ENCODE peak calls at places on chromosomes 1 and 21, in four cellular contexts. N is mesendoderm, P is uterus, W is IMR-90. R is an unnamed sample.

GRCh38 chr1:49036700-49037099 is 260.0 kb upstream of the BEND5 start:
- DNase-seq in W (no peak), N (peak), P (no peak), R (no peak)

GRCh38 chr1:110084226-110085078 is 14.0 kb upstream of the ALX3 start:
- DNase-seq in P (peak), N (no peak), W (peak), R (no peak)

GRCh38 chr1:245493029-245493428 is 338.2 kb downstream of the KIF26B start:
- DNase-seq in W (no peak), P (no peak), N (peak), R (no peak)

GRCh38 chr1:217674330-217674729 is 43.2 kb downstream of the SPATA17 start:
- DNase-seq in P (no peak), N (no peak), W (no peak), R (no peak)

GRCh38 chr21:27572681-27573080 is 605.8 kb upstream of the ADAMTS5 start:
- DNase-seq in P (no peak), N (peak), W (peak), R (peak)

GRCh38 chr1:161531986-161532875 is 7.9 kb downstream of the HSPA6 start:
- DNase-seq in P (no peak), N (peak), W (peak), R (no peak)

GRCh38 chr1:11520531-11521233 is 41.7 kb downstream of the DISP3 start:
- DNase-seq in N (no peak), W (no peak), P (no peak), R (no peak)

GRCh38 chr1:246043556-246043955 is 463.5 kb downstream of the SMYD3 start:
- DNase-seq in W (no peak), P (no peak), N (no peak), R (no peak)

GRCh38 chr1:37692834-37693175 is 489 bp downstream of the CDCA8 start:
- DNase-seq in W (no peak), P (peak), N (no peak), R (no peak)

GRCh38 chr1:245579881-245580280 is 425.1 kb downstream of the KIF26B start:
- DNase-seq in W (no peak), N (no peak), P (no peak), R (no peak)

GRCh38 chr1:44346184-44346583 is 8.9 kb downstream of the ERI3 start:
- DNase-seq in P (no peak), N (no peak), W (no peak), R (no peak)

GRCh38 chr1:234315588-234315987 is 57.7 kb upstream of the COA6 start:
- DNase-seq in N (no peak), P (no peak), W (no peak), R (no peak)

GRCh38 chr1:236167578-236167977 is 25.2 kb downstream of the GPR137B start:
- DNase-seq in W (no peak), P (no peak), N (no peak), R (no peak)

GRCh38 chr1:205988585-205988995 is 14.6 kb downstream of the RAB7B start:
- DNase-seq in P (no peak), N (peak), W (no peak), R (no peak)

DNA sequence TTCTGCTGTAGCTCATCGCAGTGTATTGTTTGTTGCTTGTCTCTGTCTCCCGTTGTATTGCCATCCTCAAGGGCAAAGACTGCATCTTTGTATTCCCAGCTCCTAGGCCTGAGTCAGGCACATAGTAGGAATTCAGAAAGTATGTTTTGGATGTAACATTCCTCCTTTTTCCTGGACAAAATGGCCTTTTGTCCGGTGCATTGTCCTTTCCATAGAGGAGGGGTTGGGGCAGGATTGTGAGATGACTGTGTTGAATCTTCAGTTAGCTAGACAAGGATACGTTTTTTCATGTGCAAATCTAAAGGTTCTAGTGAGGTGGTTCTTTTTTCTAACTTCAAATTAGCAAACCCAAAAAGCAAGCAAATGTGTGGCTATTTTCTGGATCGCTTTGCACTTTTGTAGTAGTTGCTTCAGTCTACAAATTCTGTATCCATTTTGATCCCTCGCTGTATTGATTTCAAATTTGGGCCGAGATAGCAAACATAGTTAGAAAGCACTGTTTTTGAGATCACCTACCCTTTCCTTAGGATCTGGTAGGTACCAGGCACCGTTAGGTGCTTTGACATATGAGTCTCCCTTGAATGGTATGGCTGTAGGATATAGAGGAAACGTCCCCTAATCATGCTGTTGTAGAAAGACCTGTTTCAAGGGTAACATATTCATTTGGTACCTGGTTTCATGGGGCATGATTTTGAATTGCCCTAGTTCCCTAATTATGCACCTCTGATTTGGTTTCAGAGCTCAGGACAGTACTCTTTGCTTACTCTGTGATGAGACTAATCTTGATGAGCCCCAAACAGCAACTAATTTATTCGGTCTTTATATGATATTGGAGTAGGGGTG is 1.2 kb downstream of the PPP1R8 start:
- DNase-seq in N (no peak), P (no peak), W (peak), R (no peak)
- H3K27ac ChIP-seq in N (no peak), P (no peak), W (peak), R (peak)

GRCh38 chr1:20636785-20637347 is 3.6 kb downstream of the PINK1 start:
- DNase-seq in W (no peak), P (no peak), N (no peak), R (no peak)

GRCh38 chr1:20632386-20632785 is 872 bp upstream of the PINK1 start:
- DNase-seq in W (no peak), N (peak), P (no peak), R (no peak)

GRCh38 chr1:20633190-20634064 is at the start of gene PINK1:
- DNase-seq in N (peak), W (peak), P (peak), R (no peak)

GRCh38 chr1:20634594-20635084 is 1.4 kb downstream of the PINK1 start:
- DNase-seq in P (no peak), W (peak), N (peak), R (no peak)

DNA sequence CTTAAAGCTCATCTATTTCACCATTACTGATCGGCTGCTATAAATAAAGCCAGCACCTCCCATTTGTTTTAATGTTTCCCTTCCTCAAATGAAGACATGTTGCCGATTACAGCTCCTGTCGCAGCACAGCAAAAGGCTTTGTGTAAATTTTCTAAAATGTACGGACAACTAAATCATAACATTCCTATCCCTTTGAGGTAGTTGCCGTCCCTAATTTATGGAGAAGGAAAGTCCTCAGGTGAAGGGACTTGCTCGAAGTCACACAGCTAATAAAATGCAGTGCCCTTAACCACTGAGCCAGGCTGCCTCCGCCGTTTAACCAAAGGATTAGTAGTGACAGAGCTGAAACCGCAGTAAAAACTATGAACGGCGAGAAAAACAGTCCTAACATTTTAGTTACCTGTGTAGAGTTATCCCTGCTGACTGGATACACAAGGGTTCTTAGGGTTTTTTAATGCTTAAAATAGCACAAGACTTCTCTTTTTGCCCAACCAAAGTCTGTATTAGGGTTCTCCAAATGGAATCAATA is 871 bp downstream of the PINK1 start:
- DNase-seq in N (no peak), P (no peak), W (no peak), R (no peak)
- H3K27ac ChIP-seq in N (peak), P (peak), W (no peak), R (peak)

DNA sequence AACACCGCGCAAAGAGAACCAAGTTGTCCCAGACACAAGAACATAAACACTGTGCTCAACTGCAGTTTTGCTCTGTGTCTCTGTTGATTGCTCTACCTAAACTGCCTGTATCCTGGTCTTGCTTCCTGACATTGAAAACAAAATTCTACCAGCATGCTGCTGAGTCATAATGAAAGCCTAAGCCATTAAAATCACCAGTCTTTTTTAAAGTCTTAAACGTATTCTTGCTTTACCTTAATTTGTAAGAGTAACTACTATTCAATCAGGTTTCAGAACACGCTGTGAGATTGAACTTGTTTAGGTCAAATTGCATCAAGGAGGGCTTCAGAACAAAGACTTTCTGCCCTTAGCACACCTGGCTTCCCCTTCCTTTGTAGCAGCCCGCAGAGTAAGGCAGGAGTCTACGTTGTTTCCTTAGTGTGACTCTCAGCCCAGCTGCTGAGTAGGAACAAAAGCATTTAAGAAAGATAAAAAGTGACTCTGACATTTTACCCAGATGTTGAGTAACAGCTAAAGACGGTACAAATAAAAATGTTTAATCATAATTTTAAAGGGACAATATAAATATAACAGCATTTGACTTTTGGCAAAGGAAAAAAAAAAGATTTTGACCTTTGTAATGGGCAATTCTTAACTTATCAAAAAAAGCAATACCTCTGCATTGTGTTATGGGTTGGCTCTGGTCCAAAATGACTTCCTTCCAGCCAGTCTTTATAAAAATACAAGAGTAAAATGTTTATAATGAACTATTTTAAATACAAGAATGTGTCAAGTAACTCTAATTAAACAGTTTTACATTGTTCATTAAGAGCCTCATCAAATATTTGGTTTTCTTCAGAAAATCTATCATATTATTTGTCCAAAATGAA is 186.9 kb upstream of the ADGRL4 start:
- DNase-seq in W (peak), P (no peak), N (peak), R (no peak)
- H3K27ac ChIP-seq in W (peak), P (peak), N (no peak), R (peak)

GRCh38 chr1:167554028-167554779 is 642 bp upstream of the CREG1 start:
- DNase-seq in W (no peak), P (no peak), N (peak), R (no peak)

GRCh38 chr1:167561753-167562152 is 8.2 kb upstream of the CREG1 start:
- DNase-seq in W (no peak), P (no peak), N (no peak), R (no peak)

GRCh38 chr1:167551359-167551758 is 2.2 kb downstream of the CREG1 start:
- DNase-seq in N (no peak), P (no peak), W (no peak), R (no peak)

GRCh38 chr1:167553136-167554027 is at the start of gene CREG1:
- DNase-seq in N (peak), P (peak), W (peak), R (peak)

DNA sequence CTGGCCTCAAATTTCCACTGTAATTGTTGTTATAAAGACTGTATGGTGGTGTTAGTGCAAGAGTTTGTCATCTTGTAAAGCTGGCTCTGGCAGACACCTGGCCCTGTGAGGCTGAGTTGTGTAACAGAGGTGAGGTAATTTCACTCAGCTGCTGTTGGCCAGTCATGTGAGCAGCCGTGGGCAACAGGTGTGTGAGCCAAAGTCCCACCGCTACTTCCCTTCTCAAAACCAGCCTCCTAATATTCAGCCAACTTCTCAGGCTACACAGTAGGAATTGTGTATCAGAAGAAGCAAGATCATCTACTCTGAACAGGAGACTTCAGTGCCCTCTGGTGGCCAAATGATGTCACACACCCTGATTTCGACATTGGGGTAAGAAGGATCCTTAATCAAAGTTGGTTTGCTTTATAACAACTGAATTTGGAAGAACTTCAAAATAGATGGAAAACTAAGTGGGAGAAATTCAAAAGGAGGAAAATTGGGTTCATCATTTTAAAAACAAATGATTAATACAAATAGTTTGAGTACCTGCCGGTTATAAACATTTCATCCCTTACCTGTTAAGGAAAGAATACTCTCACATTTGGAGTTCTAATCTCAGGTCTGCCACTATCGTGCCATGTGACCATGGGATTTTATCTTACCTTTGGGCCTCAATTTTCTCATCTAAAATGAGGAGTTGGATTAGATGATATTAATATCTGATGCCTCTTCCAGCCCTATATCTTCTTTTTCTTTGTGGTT is 2.6 kb upstream of the CREG1 start:
- DNase-seq in W (peak), N (peak), P (peak), R (peak)
- H3K27ac ChIP-seq in W (no peak), N (no peak), P (no peak), R (no peak)

DNA sequence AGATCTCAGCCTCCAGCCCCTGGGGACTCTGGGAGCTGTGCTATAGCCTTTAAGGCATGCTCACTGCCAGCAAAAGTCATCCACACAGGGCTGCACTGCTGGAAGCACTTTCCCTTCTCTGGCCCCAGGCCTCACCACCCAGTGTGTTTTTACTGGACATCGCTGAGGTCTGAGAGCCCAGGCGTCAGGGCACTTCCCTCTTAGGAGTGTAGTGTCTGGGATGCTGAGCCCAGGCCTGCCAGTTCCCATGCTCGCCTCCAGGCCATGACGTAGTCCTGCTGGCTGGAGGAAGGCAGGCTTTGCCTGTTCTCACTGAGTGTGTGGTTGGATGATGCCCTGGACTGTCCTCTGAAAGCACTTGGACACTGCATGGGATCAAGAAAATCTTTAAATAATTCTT is 101.2 kb downstream of the GDAP2 start:
- DNase-seq in W (peak), N (no peak), P (peak), R (no peak)
- H3K27ac ChIP-seq in W (peak), N (no peak), P (no peak), R (no peak)

DNA sequence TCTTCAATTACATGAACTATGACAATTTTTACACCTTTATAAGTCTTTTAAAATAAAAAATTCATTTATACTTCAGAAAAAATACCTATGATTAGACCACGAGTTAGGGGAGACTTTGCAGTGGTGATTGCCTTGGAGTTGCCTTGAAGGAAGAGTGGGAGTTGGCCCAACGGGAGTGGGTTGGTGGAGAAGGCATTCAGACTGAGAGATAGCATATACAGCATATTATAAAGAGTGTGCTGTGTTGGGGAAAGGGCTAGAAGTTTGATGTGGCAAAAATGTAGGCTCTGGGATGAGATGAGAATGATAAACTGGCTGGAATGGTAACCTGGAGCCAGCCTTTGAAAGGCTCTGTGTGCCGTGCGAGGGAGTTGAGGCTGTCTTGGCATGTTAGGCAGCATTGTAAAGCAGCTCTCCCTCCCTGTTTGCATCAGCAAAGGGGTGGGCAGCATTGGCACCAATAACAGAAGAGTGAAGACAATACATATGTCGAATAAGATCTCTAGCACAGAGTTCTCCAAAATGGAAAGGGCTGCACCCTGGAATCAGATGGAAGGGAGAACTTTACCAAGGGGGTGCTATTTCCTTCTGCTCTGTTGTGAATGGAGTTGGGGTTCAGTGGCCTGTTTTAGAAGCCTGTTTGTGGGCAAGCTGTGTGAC is 24.4 kb downstream of the MPZL1 start:
- DNase-seq in P (no peak), W (no peak), N (no peak), R (no peak)
- H3K27ac ChIP-seq in P (no peak), W (no peak), N (no peak), R (no peak)

DNA sequence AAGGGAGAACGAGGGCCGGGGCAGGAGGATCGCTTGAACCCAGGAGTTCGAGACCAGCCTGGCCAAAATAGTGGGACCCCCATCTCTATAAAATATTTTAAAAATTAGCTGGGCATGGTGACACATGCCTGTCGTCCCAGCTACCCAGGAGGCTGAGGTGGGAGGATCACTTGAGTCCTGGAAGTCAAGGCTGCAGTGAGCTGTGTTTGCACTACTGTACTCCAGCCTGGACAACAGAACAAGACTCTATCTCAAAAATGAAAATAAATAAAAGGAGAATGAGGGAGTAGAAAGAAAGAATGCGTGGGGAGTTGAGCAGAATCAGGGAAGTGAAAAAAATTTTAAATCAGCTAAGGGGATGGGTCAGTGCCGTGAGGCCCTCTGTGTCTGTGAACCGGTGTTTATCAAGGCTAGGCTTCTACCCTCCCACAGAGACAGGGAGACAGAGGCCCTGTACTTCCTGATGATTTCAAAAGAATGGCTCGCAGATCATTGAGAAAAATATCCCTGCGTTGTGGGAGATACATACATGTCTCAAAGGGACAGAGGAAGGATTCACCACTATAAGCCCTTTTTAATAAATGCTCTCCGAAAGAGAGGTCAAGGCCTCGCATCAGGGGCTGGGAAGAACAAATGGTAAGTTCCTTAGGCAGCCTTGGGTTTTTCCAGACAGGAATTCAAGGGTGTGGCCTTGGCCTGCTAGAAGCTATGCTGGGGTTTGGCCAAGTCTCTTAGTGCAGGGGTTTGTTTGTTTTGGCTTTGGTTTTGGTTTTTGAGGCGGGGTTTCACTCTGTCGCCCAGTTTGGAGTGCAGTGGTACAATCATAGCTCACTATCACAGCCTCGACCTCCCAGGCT is 20.7 kb downstream of the IL10RB start:
- DNase-seq in P (peak), W (peak), N (peak), R (no peak)
- H3K27ac ChIP-seq in P (peak), W (peak), N (no peak), R (peak)

GRCh38 chr1:198577444-198577843 is 37.0 kb upstream of the ATP6V1G3 start:
- DNase-seq in P (no peak), W (peak), N (no peak), R (peak)

GRCh38 chr1:198575292-198575691 is 34.8 kb upstream of the ATP6V1G3 start:
- DNase-seq in N (no peak), W (no peak), P (no peak), R (no peak)

GRCh38 chr1:198575715-198576641 is 35.5 kb upstream of the ATP6V1G3 start:
- DNase-seq in N (no peak), P (no peak), W (peak), R (peak)
- H3K27ac ChIP-seq in N (no peak), P (no peak), W (no peak), R (no peak)